ENCODE peak calls at places on chromosomes 7 and 10, in eight cellular contexts. J, X, G, Q, U, D, B and W are unnamed samples.

GRCh38 chr10:944034-944831 is 12.7 kb upstream of the LARP4B start:
- DNase-seq in J (no peak), X (peak; percentile 20), G (peak; percentile 62), Q (peak; percentile 49), U (peak; percentile 21), D (peak; percentile 19), B (no peak), W (no peak)

GRCh38 chr10:33942508-33942907 is 608.0 kb upstream of the NRP1 start:
- DNase-seq in J (no peak), X (no peak), G (no peak), Q (no peak), U (no peak), D (no peak), B (no peak), W (no peak)

GRCh38 chr10:98664329-98665042 is 217.8 kb upstream of the HPS1 start:
- DNase-seq in J (peak; percentile 3), X (peak; percentile 5), G (peak; percentile 0), Q (peak; percentile 11), U (peak; percentile 7), D (peak; percentile 36), B (no peak), W (peak; percentile 19)

GRCh38 chr7:45968856-45969536 is 47.9 kb upstream of the IGFBP3 start:
- DNase-seq in J (no peak), X (no peak), G (no peak), Q (no peak), U (no peak), D (no peak), B (no peak), W (no peak)

GRCh38 chr10:47254611-47255010 is 45.4 kb upstream of the GDF10 start:
- DNase-seq in J (no peak), X (no peak), G (no peak), Q (no peak), U (no peak), D (no peak), B (no peak), W (no peak)

GRCh38 chr10:59991661-59992060 is 85.3 kb upstream of the CCDC6 start:
- DNase-seq in J (no peak), X (peak; percentile 29), G (no peak), Q (peak; percentile 55), U (peak; percentile 59), D (peak; percentile 63), B (no peak), W (no peak)

GRCh38 chr10:78634835-78635234 is 433.9 kb upstream of the ZMIZ1 start:
- DNase-seq in J (no peak), X (peak; percentile 54), G (peak; percentile 27), Q (peak; percentile 72), U (peak; percentile 28), D (no peak), B (no peak), W (no peak)

GRCh38 chr10:123274513-123275182 is 120.4 kb downstream of the BUB3 start:
- DNase-seq in J (no peak), X (no peak), G (no peak), Q (no peak), U (no peak), D (no peak), B (no peak), W (no peak)

GRCh38 chr7:51000956-51001355 is 218.3 kb upstream of the GRB10 start:
- DNase-seq in J (no peak), X (no peak), G (peak; percentile 35), Q (no peak), U (no peak), D (no peak), B (no peak), W (no peak)

GRCh38 chr10:329361-330099 is 194.3 kb downstream of the ZMYND11 start:
- DNase-seq in J (no peak), X (peak; percentile 86), G (peak; percentile 93), Q (peak; percentile 94), U (peak; percentile 97), D (peak; percentile 86), B (peak; percentile 11), W (no peak)

GRCh38 chr7:110693348-110693747 is 397.6 kb upstream of the LRRN3 start:
- DNase-seq in J (no peak), X (no peak), G (no peak), Q (no peak), U (no peak), D (no peak), B (no peak), W (no peak)

GRCh38 chr10:76950354-76950753 is 687.3 kb downstream of the KCNMA1 start:
- DNase-seq in J (no peak), X (no peak), G (no peak), Q (no peak), U (no peak), D (no peak), B (no peak), W (no peak)

GRCh38 chr10:95245425-95246055 is 45.3 kb downstream of the PDLIM1 start:
- DNase-seq in J (no peak), X (no peak), G (no peak), Q (no peak), U (no peak), D (no peak), B (no peak), W (no peak)

GRCh38 chr10:1289591-1289990 is 233.4 kb downstream of the WDR37 start:
- DNase-seq in J (no peak), X (peak; percentile 35), G (no peak), Q (no peak), U (no peak), D (peak; percentile 75), B (no peak), W (no peak)

GRCh38 chr10:130047336-130047735 is 63.3 kb downstream of the C10orf143 start:
- DNase-seq in J (no peak), X (no peak), G (no peak), Q (no peak), U (no peak), D (no peak), B (no peak), W (no peak)

GRCh38 chr10:105328441-105328840 is 687.4 kb downstream of the SORCS3 start:
- DNase-seq in J (no peak), X (no peak), G (no peak), Q (no peak), U (peak; percentile 13), D (no peak), B (no peak), W (no peak)

GRCh38 chr7:134941947-134942346 is 44.4 kb upstream of the AGBL3 start:
- DNase-seq in J (no peak), X (no peak), G (no peak), Q (no peak), U (no peak), D (no peak), B (no peak), W (no peak)

GRCh38 chr10:133281084-133281483 is 4.4 kb upstream of the ADAM8 start:
- DNase-seq in J (no peak), X (no peak), G (no peak), Q (no peak), U (no peak), D (no peak), B (no peak), W (no peak)

GRCh38 chr10:13944901-13945300 is 358.1 kb downstream of the PRPF18 start:
- DNase-seq in J (no peak), X (no peak), G (no peak), Q (no peak), U (no peak), D (no peak), B (no peak), W (no peak)

GRCh38 chr10:90193240-90193985 is 492.0 kb downstream of the KIF20B start:
- DNase-seq in J (no peak), X (peak; percentile 89), G (peak; percentile 93), Q (no peak), U (peak; percentile 56), D (no peak), B (no peak), W (no peak)

GRCh38 chr7:129271500-129272355 is 46.9 kb downstream of the AHCYL2 start:
- DNase-seq in J (peak; percentile 47), X (peak; percentile 69), G (peak; percentile 78), Q (peak; percentile 70), U (peak; percentile 64), D (peak; percentile 35), B (peak; percentile 30), W (peak; percentile 62)

GRCh38 chr7:148849393-148850098 is 34.5 kb downstream of the EZH2 start:
- DNase-seq in J (no peak), X (no peak), G (no peak), Q (no peak), U (no peak), D (no peak), B (no peak), W (no peak)

GRCh38 chr10:129699722-129700340 is 232.8 kb downstream of the MGMT start:
- DNase-seq in J (no peak), X (no peak), G (no peak), Q (no peak), U (no peak), D (no peak), B (no peak), W (no peak)

GRCh38 chr7:51346136-51346535 is 29.5 kb upstream of the COBL start:
- DNase-seq in J (no peak), X (no peak), G (no peak), Q (no peak), U (no peak), D (no peak), B (no peak), W (no peak)

GRCh38 chr7:28481131-28481926 is 69.0 kb downstream of the CREB5 start:
- DNase-seq in J (no peak), X (no peak), G (no peak), Q (peak; percentile 92), U (peak; percentile 57), D (no peak), B (no peak), W (no peak)

GRCh38 chr10:114474989-114475388 is 70.7 kb upstream of the AFAP1L2 start:
- DNase-seq in J (no peak), X (no peak), G (no peak), Q (no peak), U (no peak), D (no peak), B (no peak), W (no peak)

GRCh38 chr7:158432369-158433270 is 155.0 kb downstream of the PTPRN2 start:
- DNase-seq in J (no peak), X (peak; percentile 16), G (no peak), Q (peak; percentile 9), U (peak; percentile 43), D (peak; percentile 42), B (no peak), W (no peak)

GRCh38 chr10:129385600-129385999 is 81.4 kb upstream of the MGMT start:
- DNase-seq in J (no peak), X (no peak), G (no peak), Q (no peak), U (no peak), D (no peak), B (no peak), W (no peak)

GRCh38 chr10:73053275-73053674 is 43.4 kb downstream of the P4HA1 start:
- DNase-seq in J (no peak), X (no peak), G (no peak), Q (no peak), U (no peak), D (no peak), B (no peak), W (no peak)

GRCh38 chr7:115704884-115705283 is 325.7 kb downstream of the TFEC start:
- DNase-seq in J (no peak), X (no peak), G (no peak), Q (no peak), U (no peak), D (no peak), B (no peak), W (no peak)

GRCh38 chr7:91025906-91026390 is 238.3 kb upstream of the FZD1 start:
- DNase-seq in J (no peak), X (no peak), G (no peak), Q (no peak), U (no peak), D (no peak), B (no peak), W (no peak)